ENCODE peak calls at places on chromosomes 16 and 17, in eight cellular contexts. V is H1, T is HCT116, R is GM12878, G is endothelial cell of umbilical vein, F is HepG2, J is K562, E is SK-N-SH. N is an unnamed sample.

GRCh38 chr17:7969434-7969833 is 33.0 kb upstream of the GUCY2D start:
- DNase-seq in R (no peak), E (no peak), V (no peak), G (no peak), F (no peak), J (no peak), T (no peak), N (no peak)

GRCh38 chr16:29107299-29107698 is 122.4 kb downstream of the LAT start:
- DNase-seq in R (no peak), T (no peak), V (peak; percentile 29), F (no peak), G (no peak), J (peak; percentile 35), E (no peak), N (no peak)

GRCh38 chr16:75593825-75594820 is 27.9 kb downstream of the GABARAPL2 start:
- DNase-seq in G (peak; percentile 48), J (peak; percentile 48), F (peak; percentile 87), E (peak; percentile 41), R (no peak), V (peak; percentile 25), T (no peak), N (no peak)

GRCh38 chr16:31377210-31377903 is 15.8 kb upstream of the ITGAD start:
- DNase-seq in J (no peak), G (no peak), F (no peak), T (no peak), V (no peak), R (no peak), E (no peak), N (no peak)

GRCh38 chr16:15777533-15778203 is 79.2 kb downstream of the MYH11 start:
- DNase-seq in T (peak; percentile 60), F (peak; percentile 85), J (peak; percentile 66), G (peak; percentile 54), V (peak; percentile 41), R (no peak), E (peak; percentile 32), N (no peak)

GRCh38 chr17:27559996-27560481 is 70.9 kb upstream of the LGALS9 start:
- DNase-seq in V (no peak), G (peak; percentile 96), R (no peak), J (no peak), E (peak; percentile 58), T (no peak), F (no peak), N (peak; percentile 93)

GRCh38 chr16:89357460-89357859 is 132.9 kb downstream of the ANKRD11 start:
- DNase-seq in E (peak; percentile 89), R (no peak), G (no peak), F (no peak), T (no peak), V (no peak), J (peak; percentile 40), N (no peak)

GRCh38 chr17:36870618-36871002 is 66.7 kb upstream of the LHX1 start:
- DNase-seq in G (no peak), J (no peak), E (no peak), T (no peak), F (no peak), V (no peak), R (no peak), N (no peak)

GRCh38 chr17:44607836-44608690 is 48.2 kb upstream of the MEIOC start:
- DNase-seq in E (peak; percentile 89), G (peak; percentile 39), T (no peak), J (no peak), V (peak; percentile 31), R (no peak), F (peak; percentile 20), N (no peak)

GRCh38 chr17:7363311-7363710 is 8.4 kb downstream of the TMEM95 start:
- DNase-seq in E (no peak), T (no peak), F (peak; percentile 69), G (no peak), V (no peak), J (no peak), R (no peak), N (no peak)

GRCh38 chr17:80969030-80969673 is 22.5 kb upstream of the CHMP6 start:
- DNase-seq in V (no peak), G (no peak), R (no peak), J (peak; percentile 47), F (no peak), T (no peak), E (peak; percentile 56), N (no peak)

GRCh38 chr17:80971704-80972304 is 19.8 kb upstream of the CHMP6 start:
- DNase-seq in G (no peak), J (no peak), T (no peak), E (no peak), F (no peak), R (no peak), V (no peak), N (no peak)

GRCh38 chr17:80970044-80970761 is 21.4 kb upstream of the CHMP6 start:
- DNase-seq in J (peak; percentile 40), R (no peak), V (no peak), E (peak; percentile 82), F (no peak), G (no peak), T (no peak), N (no peak)

GRCh38 chr17:80969674-80970043 is 22.0 kb upstream of the CHMP6 start:
- DNase-seq in E (no peak), R (no peak), G (no peak), T (no peak), V (no peak), F (no peak), J (no peak), N (no peak)

DNA sequence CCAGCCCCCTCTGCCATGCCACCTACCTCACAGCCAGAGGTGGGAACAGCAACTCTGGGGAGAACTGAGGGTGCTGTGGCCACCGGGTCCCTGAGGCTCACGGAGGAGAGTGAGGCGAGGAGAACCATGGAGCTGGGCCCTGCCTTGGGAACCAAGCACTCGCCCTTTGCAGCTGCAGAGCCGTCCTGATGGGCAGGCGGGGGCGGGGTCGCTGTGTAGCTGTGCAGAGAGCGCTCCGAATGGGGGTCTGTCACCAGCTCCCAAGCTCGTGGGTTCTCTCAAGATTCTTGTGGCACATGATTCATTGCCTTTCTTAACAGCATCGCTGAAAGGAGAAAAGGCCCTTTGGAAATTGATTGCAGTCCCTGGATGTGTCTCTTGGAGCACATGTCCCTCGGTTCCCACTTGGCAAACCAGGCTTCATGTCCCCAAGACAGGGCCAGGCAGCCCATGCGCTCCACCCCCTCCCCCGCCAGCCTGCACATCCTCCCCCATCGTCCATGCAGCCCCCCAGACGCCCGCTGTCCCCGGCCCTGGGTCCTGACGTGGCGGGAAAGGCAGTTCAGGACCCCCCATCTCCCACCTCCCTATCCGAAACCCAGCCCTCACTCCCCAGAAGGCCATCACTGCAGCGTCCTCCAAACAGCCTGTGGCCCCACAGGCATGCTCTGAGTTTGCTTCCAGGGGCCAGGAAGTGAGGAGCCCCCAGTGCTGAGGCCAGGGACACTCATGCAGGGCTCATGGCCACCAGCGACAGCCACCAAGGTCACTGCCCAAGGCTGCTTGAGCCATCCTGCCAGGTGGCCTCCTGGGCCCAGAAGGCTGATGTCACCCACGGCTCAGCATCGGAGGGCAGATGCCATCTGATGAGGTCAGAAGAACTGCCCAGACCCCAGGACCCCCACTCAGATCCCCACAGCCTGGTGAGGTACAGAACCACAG is 20.6 kb upstream of the CHMP6 start:
- DNase-seq in F (no peak), E (peak; percentile 67), V (no peak), T (no peak), R (no peak), J (peak; percentile 28), G (no peak), N (no peak)
- H3K9ac ChIP-seq in F (no peak overlapping the region), E (no peak overlapping the region), V (no peak overlapping the region), T (no peak overlapping the region), R (no peak overlapping the region), J (no peak overlapping the region), G (no peak overlapping the region), N (no peak overlapping the region)

GRCh38 chr17:81272616-81273015 is 22.5 kb downstream of the SLC38A10 start:
- DNase-seq in G (no peak), R (no peak), E (no peak), F (no peak), V (no peak), T (no peak), J (no peak), N (no peak)
- TF ChIP-seq POLR2AphosphoS5 in G (no peak), R (no peak), E (no peak), F (no peak), V (no peak), T (no peak), J (no peak), N (no peak)

GRCh38 chr17:42670925-42671657 is 5.7 kb downstream of the PLEKHH3 start:
- DNase-seq in G (no peak), R (no peak), E (no peak), J (no peak), F (no peak), T (no peak), V (no peak), N (no peak)

GRCh38 chr17:42675348-42675983 is 1.3 kb downstream of the PLEKHH3 start:
- DNase-seq in T (no peak), J (peak; percentile 39), F (no peak), G (no peak), V (no peak), E (peak; percentile 73), R (no peak), N (no peak)

GRCh38 chr17:42674755-42675347 is 1.9 kb downstream of the PLEKHH3 start:
- DNase-seq in R (no peak), J (peak; percentile 39), T (no peak), F (no peak), V (no peak), E (no peak), G (no peak), N (no peak)

GRCh38 chr17:42672038-42672437 is 4.8 kb downstream of the PLEKHH3 start:
- DNase-seq in V (no peak), E (no peak), F (no peak), T (no peak), J (no peak), R (no peak), G (no peak), N (no peak)

GRCh38 chr17:42673266-42673884 is 3.4 kb downstream of the PLEKHH3 start:
- DNase-seq in J (peak; percentile 62), V (no peak), G (no peak), F (no peak), T (no peak), E (no peak), R (no peak), N (no peak)
- H3K27ac ChIP-seq in J (no peak overlapping the region), V (no peak overlapping the region), G (no peak overlapping the region), F (no peak overlapping the region), T (no peak overlapping the region), E (no peak overlapping the region), R (no peak overlapping the region), N (no peak overlapping the region)

GRCh38 chr16:49919327-49919726 is 63.4 kb upstream of the ZNF423 start:
- DNase-seq in J (no peak), T (no peak), V (no peak), E (no peak), R (no peak), G (no peak), F (no peak), N (no peak)

GRCh38 chr16:49921791-49922456 is 66.0 kb upstream of the ZNF423 start:
- DNase-seq in F (peak; percentile 63), R (no peak), T (peak; percentile 51), E (peak; percentile 86), V (peak; percentile 63), J (peak; percentile 58), G (peak; percentile 52), N (no peak)

GRCh38 chr16:49920397-49920796 is 64.5 kb upstream of the ZNF423 start:
- DNase-seq in V (no peak), T (no peak), F (no peak), R (no peak), G (no peak), J (no peak), E (no peak), N (no peak)

GRCh38 chr16:49923411-49923810 is 67.5 kb upstream of the ZNF423 start:
- DNase-seq in V (no peak), T (no peak), R (no peak), E (no peak), G (no peak), F (no peak), J (no peak), N (no peak)

GRCh38 chr16:49921106-49921505 is 65.2 kb upstream of the ZNF423 start:
- DNase-seq in V (no peak), E (no peak), J (no peak), T (no peak), R (no peak), G (no peak), F (no peak), N (no peak)
- H3K9ac ChIP-seq in V (no peak overlapping the region), E (no peak overlapping the region), J (no peak overlapping the region), T (no peak overlapping the region), R (no peak overlapping the region), G (no peak overlapping the region), F (no peak overlapping the region), N (no peak overlapping the region)